ENCODE peak calls at places on chromosomes 2 and 18, in ten cellular contexts. X is ecto neural progenitor cell, G is T-helper 9 cell, W is NCI-H2029, J is AG04450, M is endothelial cell, Y is AG10803, Q is GDM1, T is NAMALWA, C is HEK293T. A is an unnamed sample.

GRCh38 chr2:157971702-157972101 is 95.6 kb upstream of the ACVR1 start:
- DNase-seq in G (no peak), M (no peak), X (no peak), W (no peak), C (no peak), Y (no peak), Q (no peak), T (no peak), J (no peak), A (no peak)

GRCh38 chr2:57906152-57906732 is 140.4 kb upstream of the VRK2 start:
- DNase-seq in M (no peak), Y (peak), J (peak), G (no peak), C (peak), Q (peak), W (peak), T (peak), X (no peak), A (peak)

GRCh38 chr2:85353876-85354285 is 447 bp downstream of the RETSAT start:
- DNase-seq in G (peak), X (no peak), M (no peak), C (peak), Y (peak), W (no peak), Q (no peak), J (no peak), T (no peak), A (peak)

GRCh38 chr18:43800584-43800983 is 523.3 kb upstream of the SYT4 start:
- DNase-seq in J (no peak), G (no peak), X (no peak), M (no peak), Q (no peak), T (no peak), Y (no peak), W (peak), C (no peak), A (no peak)

GRCh38 chr18:7479756-7480155 is 87.4 kb upstream of the PTPRM start:
- DNase-seq in M (no peak), T (no peak), X (no peak), Q (no peak), C (no peak), G (no peak), J (no peak), W (no peak), Y (no peak), A (no peak)

GRCh38 chr2:223532161-223532560 is 70.0 kb downstream of the SCG2 start:
- DNase-seq in W (no peak), Y (peak), J (no peak), T (no peak), X (no peak), M (no peak), C (no peak), G (no peak), Q (no peak), A (no peak)

GRCh38 chr18:8480506-8481328 is 128.5 kb upstream of the RAB12 start:
- DNase-seq in W (no peak), M (peak), X (peak), J (peak), T (peak), Y (peak), C (peak), Q (no peak), G (no peak), A (peak)

GRCh38 chr18:54229660-54230059 is 5.2 kb upstream of the MBD2 start:
- DNase-seq in G (no peak), T (no peak), Q (no peak), J (no peak), C (no peak), X (no peak), M (no peak), Y (no peak), W (no peak), A (no peak)

GRCh38 chr18:48694295-48694694 is 155.5 kb downstream of the CTIF start:
- DNase-seq in T (no peak), C (no peak), X (no peak), W (no peak), Y (no peak), Q (no peak), J (no peak), G (no peak), M (no peak), A (no peak)

GRCh38 chr2:4693266-4693665 is 989.9 kb downstream of the DCDC2C start:
- DNase-seq in T (no peak), X (no peak), C (no peak), Q (no peak), Y (no peak), G (no peak), J (no peak), W (no peak), M (no peak), A (peak)

GRCh38 chr2:1546023-1546591 is 132.8 kb downstream of the TPO start:
- DNase-seq in Y (peak), T (peak), W (peak), C (peak), Q (no peak), X (peak), M (peak), J (peak), G (peak), A (peak)

GRCh38 chr2:181457741-181458425 is 697 bp downstream of the ITGA4 start:
- DNase-seq in Q (peak), G (peak), W (no peak), Y (peak), J (peak), T (peak), M (peak), X (peak), C (peak), A (peak)

GRCh38 chr2:172600644-172601043 is 44.8 kb downstream of the PDK1 start:
- DNase-seq in G (no peak), W (no peak), T (no peak), C (no peak), M (no peak), Y (no peak), J (no peak), Q (no peak), X (no peak), A (no peak)

GRCh38 chr18:10851824-10852225 is 297.5 kb downstream of the PIEZO2 start:
- DNase-seq in C (peak), Y (peak), M (no peak), X (no peak), G (no peak), W (peak), Q (peak), T (peak), J (peak), A (peak)

GRCh38 chr2:65514555-65515195 is 82.3 kb upstream of the SPRED2 start:
- DNase-seq in T (no peak), Y (peak), J (no peak), W (no peak), Q (no peak), M (no peak), G (no peak), X (no peak), C (no peak), A (no peak)

GRCh38 chr18:61988100-61988499 is 95.3 kb upstream of the RNF152 start:
- DNase-seq in W (no peak), G (no peak), M (no peak), Y (no peak), J (no peak), Q (no peak), C (peak), T (no peak), X (no peak), A (no peak)

GRCh38 chr2:239230318-239231052 is 170.3 kb downstream of the HDAC4 start:
- DNase-seq in T (no peak), J (no peak), G (no peak), W (no peak), M (no peak), Y (no peak), C (no peak), X (no peak), Q (no peak), A (peak)

GRCh38 chr2:38277245-38278119 is 99.6 kb downstream of the ATL2 start:
- DNase-seq in Y (no peak), M (no peak), J (peak), C (no peak), X (no peak), G (no peak), Q (no peak), W (no peak), T (no peak), A (no peak)

GRCh38 chr2:222176890-222177289 is 121.9 kb downstream of the PAX3 start:
- DNase-seq in X (peak), G (no peak), Y (no peak), J (no peak), T (no peak), M (no peak), Q (no peak), W (no peak), C (peak), A (no peak)

GRCh38 chr2:237227190-237227988 is 141.7 kb downstream of the COPS8 start:
- DNase-seq in M (no peak), T (no peak), J (peak), C (no peak), Q (no peak), Y (peak), X (no peak), W (no peak), G (no peak), A (peak)

GRCh38 chr18:456361-456821 is 44.1 kb downstream of the COLEC12 start:
- DNase-seq in X (no peak), J (no peak), C (no peak), Y (peak), W (no peak), T (no peak), M (no peak), Q (no peak), G (no peak), A (no peak)

GRCh38 chr2:84713441-84713840 is 167.4 kb downstream of the TRABD2A start:
- DNase-seq in J (no peak), T (no peak), X (no peak), Q (no peak), M (no peak), W (no peak), G (no peak), Y (peak), C (no peak), A (no peak)

GRCh38 chr2:151260492-151261239 is 997 bp downstream of the RBM43 start:
- DNase-seq in W (no peak), G (no peak), M (no peak), T (no peak), J (no peak), Y (peak), C (no peak), X (no peak), Q (no peak), A (no peak)

GRCh38 chr2:108222261-108222660 is 17.5 kb upstream of the SULT1C3 start:
- DNase-seq in T (no peak), Y (no peak), J (no peak), M (no peak), G (no peak), C (no peak), Q (no peak), X (no peak), W (no peak), A (no peak)

GRCh38 chr2:159218389-159218788 is 68.1 kb downstream of the WDSUB1 start:
- DNase-seq in T (no peak), Q (no peak), G (no peak), X (peak), C (no peak), Y (no peak), J (no peak), W (no peak), M (no peak), A (no peak)

GRCh38 chr18:34867520-34867919 is 157.4 kb downstream of the DTNA start:
- DNase-seq in M (peak), Q (peak), X (peak), C (peak), G (no peak), J (no peak), W (no peak), T (peak), Y (no peak), A (peak)

GRCh38 chr2:215751200-215751910 is 262.0 kb downstream of the MREG start:
- DNase-seq in G (no peak), X (no peak), M (no peak), Y (peak), C (no peak), J (peak), T (no peak), Q (no peak), W (no peak), A (no peak)

GRCh38 chr2:152400607-152401214 is 65.7 kb downstream of the FMNL2 start:
- DNase-seq in Y (peak), G (no peak), C (no peak), Q (no peak), J (no peak), W (no peak), X (no peak), T (no peak), M (no peak), A (no peak)

GRCh38 chr2:26693287-26693849 is 846 bp downstream of the KCNK3 start:
- DNase-seq in W (no peak), Q (no peak), M (no peak), G (no peak), X (peak), Y (no peak), T (no peak), J (no peak), C (peak), A (no peak)

GRCh38 chr2:1486670-1487069 is 73.4 kb downstream of the TPO start:
- DNase-seq in T (no peak), M (no peak), G (no peak), C (no peak), Y (no peak), X (no peak), J (no peak), W (no peak), Q (no peak), A (no peak)

GRCh38 chr2:29010946-29011649 is 30.0 kb downstream of the TOGARAM2 start:
- DNase-seq in Y (no peak), Q (no peak), T (no peak), M (no peak), G (peak), J (peak), X (no peak), C (no peak), W (no peak), A (peak)

GRCh38 chr2:199662245-199662644 is 188.7 kb downstream of the FTCDNL1 start:
- DNase-seq in M (no peak), Y (no peak), G (no peak), T (no peak), J (no peak), C (peak), W (no peak), Q (no peak), X (no peak), A (no peak)